ENCODE peak calls at places on chromosomes 11 and 22, in four cellular contexts. One of them, this sample, is unnamed.

GRCh38 chr11:114280696-114281095 is 15.5 kb upstream of the NNMT start:
- DNase-seq in pancreas: no peak
- DNase-seq in psoas muscle: peak; percentile 73
- DNase-seq in heart right ventricle: peak; percentile 68
- DNase-seq in this sample: no peak

GRCh38 chr11:36222755-36223635 is 66.2 kb downstream of the COMMD9 start:
- DNase-seq in pancreas: no peak
- DNase-seq in psoas muscle: no peak
- DNase-seq in heart right ventricle: no peak
- DNase-seq in this sample: no peak

GRCh38 chr11:110434952-110435779 is 5.4 kb downstream of the FDX1 start:
- DNase-seq in pancreas: peak; percentile 18
- DNase-seq in psoas muscle: no peak
- DNase-seq in heart right ventricle: no peak
- DNase-seq in this sample: no peak

GRCh38 chr22:21974058-21974649 is 8.4 kb downstream of the TOP3B start:
- DNase-seq in pancreas: no peak
- DNase-seq in psoas muscle: peak; percentile 6
- DNase-seq in heart right ventricle: no peak
- DNase-seq in this sample: no peak

GRCh38 chr11:25890626-25891250 is 441.2 kb upstream of the ANO3 start:
- DNase-seq in pancreas: no peak
- DNase-seq in psoas muscle: no peak
- DNase-seq in heart right ventricle: no peak
- DNase-seq in this sample: no peak

GRCh38 chr11:102318469-102318868 is 1.2 kb downstream of the BIRC3 start:
- DNase-seq in pancreas: no peak
- DNase-seq in psoas muscle: no peak
- DNase-seq in heart right ventricle: no peak
- DNase-seq in this sample: no peak

GRCh38 chr11:111026241-111026640 is 219.3 kb upstream of the POU2AF2 start:
- DNase-seq in pancreas: no peak
- DNase-seq in psoas muscle: no peak
- DNase-seq in heart right ventricle: no peak
- DNase-seq in this sample: no peak

GRCh38 chr11:50412832-50413231 is 380.2 kb downstream of the OR4C45 start:
- DNase-seq in pancreas: no peak
- DNase-seq in psoas muscle: peak; percentile 22
- DNase-seq in heart right ventricle: no peak
- DNase-seq in this sample: no peak

GRCh38 chr11:774873-775592 is 2.3 kb downstream of the GATD1 start:
- DNase-seq in pancreas: no peak
- DNase-seq in psoas muscle: no peak
- DNase-seq in heart right ventricle: no peak
- DNase-seq in this sample: no peak

GRCh38 chr11:108551653-108552462 is 41.7 kb downstream of the EXPH5 start:
- DNase-seq in pancreas: no peak
- DNase-seq in psoas muscle: no peak
- DNase-seq in heart right ventricle: no peak
- DNase-seq in this sample: no peak

GRCh38 chr22:47850644-47851151 is 1088.2 kb downstream of the TBC1D22A start:
- DNase-seq in pancreas: no peak
- DNase-seq in psoas muscle: no peak
- DNase-seq in heart right ventricle: no peak
- DNase-seq in this sample: no peak

GRCh38 chr11:13446444-13446843 is 16.6 kb downstream of the BTBD10 start:
- DNase-seq in pancreas: no peak
- DNase-seq in psoas muscle: no peak
- DNase-seq in heart right ventricle: no peak
- DNase-seq in this sample: no peak

GRCh38 chr11:111408789-111409727 is 30.0 kb upstream of the POU2AF1 start:
- DNase-seq in pancreas: no peak
- DNase-seq in psoas muscle: no peak
- DNase-seq in heart right ventricle: no peak
- DNase-seq in this sample: no peak

GRCh38 chr11:60857378-60858232 is 1.9 kb upstream of the PTGDR2 start:
- DNase-seq in pancreas: no peak
- DNase-seq in psoas muscle: peak; percentile 6
- DNase-seq in heart right ventricle: no peak
- DNase-seq in this sample: no peak

GRCh38 chr22:21032037-21032842 is at the start of gene SLC7A4:
- DNase-seq in pancreas: no peak
- DNase-seq in psoas muscle: no peak
- DNase-seq in heart right ventricle: no peak
- DNase-seq in this sample: no peak

GRCh38 chr11:64313491-64314145 is 3.7 kb downstream of the TRMT112 start:
- DNase-seq in pancreas: no peak
- DNase-seq in psoas muscle: peak; percentile 91
- DNase-seq in heart right ventricle: peak; percentile 48
- DNase-seq in this sample: no peak

GRCh38 chr11:44694443-44694842 is 32.3 kb upstream of the TSPAN18 start:
- DNase-seq in pancreas: no peak
- DNase-seq in psoas muscle: no peak
- DNase-seq in heart right ventricle: no peak
- DNase-seq in this sample: no peak

GRCh38 chr11:419248-420005 is 4.6 kb upstream of the SIGIRR start:
- DNase-seq in pancreas: no peak
- DNase-seq in psoas muscle: no peak
- DNase-seq in heart right ventricle: no peak
- DNase-seq in this sample: no peak

GRCh38 chr11:103673773-103674172 is 362.7 kb upstream of the DDI1 start:
- DNase-seq in pancreas: no peak
- DNase-seq in psoas muscle: no peak
- DNase-seq in heart right ventricle: no peak
- DNase-seq in this sample: no peak

GRCh38 chr22:38078046-38078840 is 5.7 kb downstream of the SLC16A8 start:
- DNase-seq in pancreas: no peak
- DNase-seq in psoas muscle: no peak
- DNase-seq in heart right ventricle: no peak
- DNase-seq in this sample: no peak

GRCh38 chr11:69836401-69836800 is 17.2 kb upstream of the FGF3 start:
- DNase-seq in pancreas: no peak
- DNase-seq in psoas muscle: no peak
- DNase-seq in heart right ventricle: no peak
- DNase-seq in this sample: no peak

GRCh38 chr11:57424802-57425564 is 1.9 kb downstream of the SLC43A3 start:
- DNase-seq in pancreas: peak; percentile 26
- DNase-seq in psoas muscle: peak; percentile 86
- DNase-seq in heart right ventricle: peak; percentile 85
- DNase-seq in this sample: no peak

GRCh38 chr11:57638811-57639320 is 10.8 kb downstream of the YPEL4 start:
- DNase-seq in pancreas: no peak
- DNase-seq in psoas muscle: no peak
- DNase-seq in heart right ventricle: no peak
- DNase-seq in this sample: no peak

DNA sequence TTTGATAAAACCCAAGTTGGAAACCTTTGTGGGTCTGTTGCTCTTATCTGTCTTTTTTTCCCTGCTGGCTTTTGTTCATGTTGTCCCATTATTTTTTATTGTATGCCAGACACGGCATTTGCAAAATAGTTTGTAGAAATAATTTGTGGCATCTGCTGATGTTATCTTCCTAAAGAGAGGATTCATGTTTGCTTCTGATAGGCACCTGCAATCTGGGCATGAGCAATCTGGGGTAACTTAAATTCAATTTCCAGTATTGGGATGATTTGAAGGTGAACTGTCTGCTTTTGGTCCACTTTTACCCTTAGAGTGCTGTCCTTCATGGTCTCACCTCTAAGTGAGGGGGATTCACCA is 126.9 kb downstream of the CEP164 start:
- DNase-seq in pancreas: no peak
- DNase-seq in psoas muscle: no peak
- DNase-seq in heart right ventricle: no peak
- DNase-seq in this sample: no peak
- H3K27ac ChIP-seq in pancreas: no peak overlapping the region
- H3K27ac ChIP-seq in psoas muscle: no peak overlapping the region
- H3K27ac ChIP-seq in heart right ventricle: no peak overlapping the region
- H3K27ac ChIP-seq in this sample: no peak overlapping the region

GRCh38 chr11:72703281-72704008 is 29.2 kb upstream of the PDE2A start:
- DNase-seq in pancreas: no peak
- DNase-seq in psoas muscle: peak; percentile 91
- DNase-seq in heart right ventricle: peak; percentile 71
- DNase-seq in this sample: no peak

GRCh38 chr11:72704783-72705287 is 30.6 kb upstream of the PDE2A start:
- DNase-seq in pancreas: no peak
- DNase-seq in psoas muscle: no peak
- DNase-seq in heart right ventricle: no peak
- DNase-seq in this sample: no peak

GRCh38 chr11:72702842-72703241 is 28.6 kb upstream of the PDE2A start:
- DNase-seq in pancreas: no peak
- DNase-seq in psoas muscle: no peak
- DNase-seq in heart right ventricle: no peak
- DNase-seq in this sample: no peak

GRCh38 chr11:72705442-72706365 is 31.5 kb upstream of the PDE2A start:
- DNase-seq in pancreas: no peak
- DNase-seq in psoas muscle: no peak
- DNase-seq in heart right ventricle: no peak
- DNase-seq in this sample: no peak

GRCh38 chr11:72704028-72704782 is 30.0 kb upstream of the PDE2A start:
- DNase-seq in pancreas: no peak
- DNase-seq in psoas muscle: no peak
- DNase-seq in heart right ventricle: no peak
- DNase-seq in this sample: no peak
- TF ChIP-seq CTCF in pancreas: no peak
- TF ChIP-seq CTCF in psoas muscle: no peak
- TF ChIP-seq CTCF in heart right ventricle: no peak
- TF ChIP-seq CTCF in this sample: no peak

DNA sequence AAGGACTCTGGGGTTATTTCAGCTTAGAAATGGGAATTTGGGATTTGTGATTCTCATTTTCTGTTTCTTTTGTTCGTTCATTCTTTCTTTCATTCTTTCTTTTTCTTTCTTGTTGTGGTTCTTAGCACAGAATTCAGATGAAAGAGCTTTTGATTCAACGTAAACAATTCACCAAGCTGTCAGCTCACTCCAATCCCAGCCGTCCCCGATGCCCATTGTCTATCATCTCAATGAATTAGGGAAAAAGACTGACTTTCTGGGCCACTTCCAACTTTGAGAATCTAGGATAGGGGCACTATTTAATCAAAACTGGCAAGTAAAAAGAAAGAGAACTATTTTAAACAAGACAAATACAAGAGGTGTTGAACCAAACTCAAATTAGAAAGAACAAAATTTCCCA is 25.1 kb upstream of the TMA7B start:
- DNase-seq in pancreas: no peak
- DNase-seq in psoas muscle: no peak
- DNase-seq in heart right ventricle: no peak
- DNase-seq in this sample: no peak
- H3K27ac ChIP-seq in pancreas: no peak overlapping the region
- H3K27ac ChIP-seq in psoas muscle: no peak overlapping the region
- H3K27ac ChIP-seq in heart right ventricle: no peak overlapping the region
- H3K27ac ChIP-seq in this sample: no peak overlapping the region

DNA sequence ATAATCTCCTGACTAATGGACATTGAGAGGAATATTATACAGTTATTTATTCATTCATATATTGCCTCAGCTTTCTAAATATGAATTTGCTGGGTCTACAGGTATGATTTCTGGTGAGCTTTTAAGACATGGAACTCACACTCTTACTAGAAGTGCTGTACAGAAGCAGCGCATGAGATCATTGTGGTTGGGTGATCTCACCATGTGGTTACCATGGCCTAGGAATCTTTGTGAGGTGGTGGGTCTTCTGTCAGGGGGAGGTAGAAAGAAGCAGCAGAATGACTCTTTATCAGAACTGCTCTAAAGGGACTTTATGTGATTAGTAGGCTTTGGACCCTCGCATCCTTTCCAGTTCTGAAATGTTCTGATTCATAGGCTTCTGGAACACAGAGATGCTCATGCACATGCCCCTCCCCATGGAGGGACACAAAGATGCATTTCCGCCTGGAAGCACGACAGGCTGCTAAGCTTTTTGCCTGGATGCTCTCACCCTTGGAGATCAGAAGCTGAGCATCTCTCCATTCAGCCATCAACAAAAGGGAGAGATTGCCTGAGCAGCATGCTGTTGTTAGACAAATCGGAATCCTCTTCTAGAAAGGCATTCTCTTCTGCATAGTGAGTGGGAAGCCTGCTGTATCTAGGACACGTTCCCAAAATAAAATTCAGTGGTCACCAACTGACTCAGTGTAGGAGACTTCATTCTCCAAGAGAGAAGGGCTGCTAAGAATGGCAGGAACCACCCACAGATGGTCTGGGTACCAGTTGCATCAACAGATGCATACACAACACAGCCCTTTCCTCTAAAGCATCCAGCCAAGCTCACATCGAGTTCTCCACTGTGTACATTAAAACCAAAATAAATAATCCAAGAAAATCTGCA is 51.3 kb downstream of the KIRREL3 start:
- DNase-seq in pancreas: no peak
- DNase-seq in psoas muscle: no peak
- DNase-seq in heart right ventricle: no peak
- DNase-seq in this sample: no peak
- TF ChIP-seq CTCF in pancreas: no peak
- TF ChIP-seq CTCF in psoas muscle: no peak
- TF ChIP-seq CTCF in heart right ventricle: no peak
- TF ChIP-seq CTCF in this sample: no peak

DNA sequence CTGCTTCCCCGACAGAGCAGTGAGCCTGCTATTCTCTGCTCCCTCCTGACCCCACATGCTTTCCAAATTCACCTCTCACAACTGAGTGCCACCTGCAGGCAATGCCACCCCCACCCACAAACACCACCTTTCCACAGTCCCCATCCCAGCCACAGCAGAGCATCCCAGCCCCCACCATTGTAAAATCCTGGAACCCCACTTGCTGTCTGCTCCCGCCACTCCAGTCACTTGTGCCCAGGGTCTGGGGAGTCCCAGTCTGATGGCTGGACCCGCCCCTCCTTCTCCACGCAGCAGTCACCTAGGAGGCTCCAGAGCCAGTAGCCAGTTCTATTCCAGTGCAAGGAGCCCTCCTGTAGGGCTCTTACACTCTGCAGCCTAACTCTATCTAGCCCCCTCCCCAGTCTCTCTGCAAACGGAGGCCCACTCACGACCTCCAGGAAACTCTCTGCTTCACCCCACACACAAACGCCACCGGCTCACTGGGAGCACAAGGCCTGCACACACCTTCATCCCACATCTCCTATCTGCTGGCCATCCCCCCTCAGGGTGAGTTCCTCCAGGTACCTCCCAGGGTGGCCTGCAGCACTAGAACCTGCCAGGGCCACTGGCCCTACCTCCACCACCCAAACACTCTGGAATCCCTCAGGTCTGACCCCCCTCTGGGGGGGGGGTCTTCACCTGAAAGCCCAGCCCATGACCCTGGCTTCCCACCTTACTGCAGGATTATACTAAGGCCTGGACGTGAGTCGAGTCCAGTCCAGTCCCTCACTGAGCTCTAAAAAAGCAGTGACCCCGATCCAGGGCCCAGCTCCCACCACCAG is 1.4 kb downstream of the GNB1L start:
- DNase-seq in pancreas: no peak
- DNase-seq in psoas muscle: no peak
- DNase-seq in heart right ventricle: no peak
- DNase-seq in this sample: peak; percentile 16
- H3K27ac ChIP-seq in pancreas: peak overlapping the region; percentile 95
- H3K27ac ChIP-seq in psoas muscle: peak overlapping the region; percentile 89
- H3K27ac ChIP-seq in heart right ventricle: peak overlapping the region; percentile 98
- H3K27ac ChIP-seq in this sample: no peak overlapping the region